ENCODE peak calls at places on chromosomes 4 and X, in four cellular contexts. N, S, O and Q are unnamed samples.

GRCh38 chrX:102745513-102746133 is 25.1 kb downstream of the GPRASP3 start:
- DNase-seq in O (peak), S (peak), N (no peak), Q (no peak)

GRCh38 chr4:26330186-26330787 is 9.5 kb downstream of the RBPJ start:
- DNase-seq in O (peak), S (no peak), N (no peak), Q (peak)

GRCh38 chrX:100408643-100409315 is 1.3 kb downstream of the PCDH19 start:
- DNase-seq in N (no peak), S (no peak), O (no peak), Q (no peak)

GRCh38 chr4:15348236-15348635 is 79.6 kb upstream of the C1QTNF7 start:
- DNase-seq in S (no peak), N (no peak), O (no peak), Q (no peak)

GRCh38 chr4:151417766-151418376 is 8.9 kb downstream of the FHIP1A start:
- DNase-seq in S (no peak), N (no peak), O (peak), Q (no peak)

GRCh38 chrX:40164751-40165150 is 67.0 kb upstream of the BCOR start:
- DNase-seq in S (no peak), O (no peak), N (no peak), Q (no peak)

GRCh38 chrX:29299689-29300088 is 712.4 kb downstream of the IL1RAPL1 start:
- DNase-seq in O (no peak), S (no peak), N (no peak), Q (no peak)

GRCh38 chr4:1578301-1578781 is 105.8 kb downstream of the FAM53A start:
- DNase-seq in N (no peak), O (peak), S (peak), Q (no peak)

GRCh38 chrX:43809463-43809862 is 72.8 kb downstream of the MAOB start:
- DNase-seq in N (no peak), S (peak), O (peak), Q (no peak)

GRCh38 chr4:54539500-54540029 is 118.2 kb upstream of the KIT start:
- DNase-seq in N (peak), S (peak), O (peak), Q (no peak)

GRCh38 chrX:131677655-131678628 is 134.1 kb downstream of the OR13H1 start:
- DNase-seq in S (peak), O (peak), N (no peak), Q (peak)

GRCh38 chr4:183099537-183100297 is 660 bp downstream of the WWC2 start:
- DNase-seq in O (peak), N (peak), S (peak), Q (no peak)

GRCh38 chr4:20544645-20545044 is 155.6 kb upstream of the PACRGL start:
- DNase-seq in S (no peak), N (no peak), O (peak), Q (peak)

GRCh38 chrX:928606-929005 is 283.8 kb downstream of the CRLF2 start:
- DNase-seq in N (peak), S (no peak), O (no peak), Q (no peak)

GRCh38 chr4:169210516-169211108 is 60.1 kb downstream of the SH3RF1 start:
- DNase-seq in O (no peak), S (no peak), N (no peak), Q (no peak)

GRCh38 chr4:5845035-5845905 is 47.6 kb downstream of the CRMP1 start:
- DNase-seq in O (no peak), N (no peak), S (no peak), Q (no peak)

GRCh38 chr4:170580651-170581050 is 490.9 kb upstream of the AADAT start:
- DNase-seq in N (no peak), O (no peak), S (no peak), Q (no peak)

GRCh38 chr4:172982151-172982590 is 186.4 kb upstream of the GALNT7 start:
- DNase-seq in S (no peak), O (peak), N (peak), Q (peak)

GRCh38 chr4:3766207-3766790 is at the start of gene ADRA2C:
- DNase-seq in O (peak), N (no peak), S (no peak), Q (no peak)

GRCh38 chr4:170339522-170339921 is 249.8 kb upstream of the AADAT start:
- DNase-seq in O (no peak), S (no peak), N (no peak), Q (no peak)

GRCh38 chr4:67568820-67569219 is 10.3 kb downstream of the STAP1 start:
- DNase-seq in S (no peak), O (peak), N (no peak), Q (no peak)

GRCh38 chrX:97683256-97683655 is 799.5 kb downstream of the RPA4 start:
- DNase-seq in S (no peak), O (no peak), N (no peak), Q (no peak)

GRCh38 chrX:42241421-42241820 is 318.1 kb upstream of the CASK start:
- DNase-seq in N (no peak), S (no peak), O (peak), Q (no peak)

GRCh38 chr4:108272566-108272965 is 103.8 kb upstream of the LEF1 start:
- DNase-seq in S (no peak), N (no peak), O (no peak), Q (peak)

GRCh38 chrX:8668797-8669196 is 63.1 kb downstream of the ANOS1 start:
- DNase-seq in N (no peak), O (no peak), S (no peak), Q (no peak)

GRCh38 chrX:31871989-31872388 is 800.1 kb upstream of the FTHL17 start:
- DNase-seq in O (no peak), S (no peak), N (no peak), Q (no peak)

GRCh38 chr4:38980903-38981676 is 51.1 kb downstream of the TMEM156 start:
- DNase-seq in S (no peak), O (peak), N (no peak), Q (peak)

GRCh38 chrX:149717803-149718202 is 5.9 kb downstream of the MAGEA11 start:
- DNase-seq in O (no peak), N (no peak), S (no peak), Q (no peak)

GRCh38 chrX:21490341-21490740 is 116.1 kb downstream of the CNKSR2 start:
- DNase-seq in O (no peak), N (no peak), S (no peak), Q (peak)

GRCh38 chrX:25079020-25079419 is 63.3 kb upstream of the ARX start:
- DNase-seq in O (no peak), N (no peak), S (no peak), Q (no peak)

GRCh38 chrX:19303216-19303880 is 40.4 kb upstream of the PDHA1 start:
- DNase-seq in S (peak), O (peak), N (peak), Q (no peak)

GRCh38 chr4:30719363-30720020 is 677 bp upstream of the PCDH7 start:
- DNase-seq in S (peak), N (peak), O (peak), Q (no peak)

GRCh38 chr4:181909368-181909767 is 333.8 kb upstream of the TENM3 start:
- DNase-seq in O (peak), N (no peak), S (no peak), Q (peak)

GRCh38 chr4:54230479-54231418 is 1.7 kb downstream of the PDGFRA start:
- DNase-seq in S (peak), N (peak), O (peak), Q (no peak)

GRCh38 chrX:132231587-132231986 is 12.3 kb upstream of the RAP2C start:
- DNase-seq in N (no peak), S (no peak), O (no peak), Q (no peak)

GRCh38 chr4:89254847-89255246 is 52.8 kb downstream of the GPRIN3 start:
- DNase-seq in N (no peak), S (no peak), O (peak), Q (no peak)

GRCh38 chrX:129877401-129877800 is 28.6 kb upstream of the UTP14A start:
- DNase-seq in O (no peak), S (no peak), N (no peak), Q (peak)

GRCh38 chr4:142475663-142476062 is 370.4 kb downstream of the INPP4B start:
- DNase-seq in O (peak), N (no peak), S (no peak), Q (no peak)

GRCh38 chr4:25783943-25784342 is 78.8 kb downstream of the SEL1L3 start:
- DNase-seq in S (no peak), O (no peak), N (no peak), Q (no peak)

GRCh38 chr4:180610317-180610716 is 1632.9 kb upstream of the TENM3 start:
- DNase-seq in S (no peak), O (no peak), N (no peak), Q (no peak)

DNA sequence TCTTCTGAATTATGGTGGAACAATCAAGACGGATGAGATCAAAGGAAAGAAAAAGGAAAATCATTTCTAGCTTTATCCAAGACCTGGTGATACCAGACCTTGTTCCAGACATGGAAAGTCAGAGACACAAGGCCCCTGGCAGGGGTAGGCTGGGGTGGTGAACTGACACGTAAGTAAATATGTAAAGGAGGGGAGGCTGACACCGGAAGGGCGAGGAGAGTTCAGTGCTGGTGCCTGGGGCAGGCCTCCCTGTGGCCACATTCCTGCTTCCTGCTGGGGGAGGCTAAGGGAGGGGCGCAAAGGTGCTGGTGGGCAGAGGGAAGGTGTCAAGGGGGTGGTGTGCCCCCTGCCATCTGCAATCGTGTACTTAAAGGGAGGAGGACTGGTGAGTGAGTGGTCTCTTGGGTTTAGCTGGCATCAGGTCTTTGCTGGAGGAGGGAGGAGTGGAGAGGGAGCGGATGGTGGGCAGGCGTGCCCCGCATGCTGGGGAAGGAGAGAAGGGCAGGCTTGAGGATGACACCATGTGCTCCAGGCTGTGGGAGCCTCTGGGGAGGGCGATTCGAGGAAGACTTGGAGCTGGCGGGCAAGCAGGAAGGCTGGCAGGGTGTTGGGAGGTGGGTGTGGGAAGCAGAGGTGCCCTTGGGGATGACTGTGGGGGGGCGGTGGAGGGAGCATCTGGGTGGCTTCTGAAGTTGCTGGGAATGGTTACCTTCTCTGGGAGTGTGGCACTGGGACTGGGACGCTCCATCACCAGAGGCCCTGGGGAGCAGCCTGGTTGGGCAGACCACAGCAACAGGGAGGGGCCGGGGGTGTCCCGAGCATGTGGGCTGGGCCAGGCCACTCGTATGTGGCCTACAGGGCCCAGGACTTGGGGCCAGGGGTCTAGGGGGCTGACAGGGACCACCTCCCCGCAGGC is 30.6 kb upstream of the AFAP1 start:
- DNase-seq in S (no peak), O (peak), N (no peak), Q (no peak)
- H3K4me3 ChIP-seq in S (no peak), O (peak), N (no peak), Q (no peak)

GRCh38 chr4:146640459-146641061 is 1.9 kb downstream of the POU4F2 start:
- DNase-seq in N (no peak), O (peak), S (no peak), Q (no peak)

GRCh38 chr4:146640021-146640425 is 1.3 kb downstream of the POU4F2 start:
- DNase-seq in S (no peak), N (no peak), O (no peak), Q (no peak)

GRCh38 chr4:146639414-146639814 is 721 bp downstream of the POU4F2 start:
- DNase-seq in O (no peak), S (no peak), N (no peak), Q (no peak)

GRCh38 chr4:146637853-146638800 is 566 bp upstream of the POU4F2 start:
- DNase-seq in N (no peak), S (no peak), O (no peak), Q (no peak)

GRCh38 chr4:146638801-146639351 is at the start of gene POU4F2:
- DNase-seq in O (peak), S (no peak), N (no peak), Q (no peak)
- H3K4me3 ChIP-seq in O (peak), S (no peak), N (peak), Q (peak)

DNA sequence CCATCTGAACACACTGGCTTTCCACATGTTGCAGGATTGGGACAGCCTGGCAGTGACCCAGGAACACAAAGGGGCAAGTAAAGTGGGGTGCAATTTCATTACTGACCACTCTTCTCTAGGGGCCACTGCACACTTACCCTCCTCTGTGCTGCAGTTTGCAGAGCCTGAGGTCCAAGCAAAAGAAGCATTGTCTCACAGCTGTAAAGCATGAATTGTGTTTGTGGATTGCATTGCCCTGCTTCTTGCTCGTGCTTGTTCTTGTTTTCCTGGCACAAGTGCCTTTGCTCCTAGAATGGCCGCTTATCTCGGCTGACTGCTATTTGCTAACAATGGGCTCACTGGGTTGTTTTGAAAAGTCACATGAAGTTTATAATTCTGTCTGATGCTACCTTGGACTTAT is 209.1 kb upstream of the JADE1 start:
- DNase-seq in N (no peak), O (no peak), S (peak), Q (no peak)
- H3K4me3 ChIP-seq in N (no peak), O (no peak), S (no peak), Q (no peak)

GRCh38 chr4:22842360-22842759 is 149.6 kb downstream of the GBA3 start:
- DNase-seq in N (no peak), O (no peak), S (no peak), Q (no peak)
- H3K4me3 ChIP-seq in N (no peak), O (no peak), S (no peak), Q (no peak)

DNA sequence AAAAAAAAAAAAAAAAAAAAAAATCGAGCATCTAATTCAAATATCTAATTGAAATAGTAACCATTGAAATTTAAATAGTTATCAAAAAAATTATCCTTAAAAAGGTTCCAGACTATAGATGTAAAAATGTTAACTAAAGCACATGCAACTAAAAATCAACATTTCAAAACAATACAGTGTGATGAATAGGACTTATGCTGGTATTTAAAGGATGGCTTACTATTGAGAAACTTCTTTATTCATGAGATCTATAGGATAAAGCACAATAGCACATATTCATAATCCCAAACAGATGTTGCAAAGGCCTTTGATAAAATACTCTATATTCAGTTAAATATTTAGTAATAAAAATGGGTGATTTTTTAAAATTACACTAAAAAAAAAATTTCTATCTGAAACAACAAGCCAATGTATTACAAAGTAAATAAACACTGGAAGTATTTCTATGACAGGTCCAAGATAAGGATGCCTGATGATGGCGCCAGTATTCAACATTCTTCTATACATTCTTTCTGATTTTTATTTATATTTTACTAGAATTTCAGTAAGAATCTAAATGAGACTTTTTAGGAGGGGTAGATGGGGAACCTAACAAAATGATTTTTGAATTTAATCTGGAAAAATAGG is 26.3 kb downstream of the DCLK2 start:
- DNase-seq in N (no peak), S (no peak), O (no peak), Q (no peak)
- H3K4me3 ChIP-seq in N (no peak), S (no peak), O (no peak), Q (no peak)